ENCODE peak calls at places on chromosomes 4 and X, in eight cellular contexts. O, E, N, L, Z, Y, F and A are unnamed samples.

GRCh38 chrX:143095841-143096240 is 70.1 kb downstream of the SPANXN4 start:
- DNase-seq in O (no peak), E (no peak), N (no peak), L (no peak), Z (no peak), Y (no peak), F (no peak), A (no peak)

GRCh38 chr4:101277661-101278060 is 69.7 kb downstream of the PPP3CA start:
- DNase-seq in O (no peak), E (peak), N (peak), L (peak), Z (no peak), Y (no peak), F (no peak), A (no peak)

GRCh38 chr4:80252427-80252826 is 14.0 kb upstream of the FGF5 start:
- DNase-seq in O (no peak), E (no peak), N (no peak), L (no peak), Z (no peak), Y (no peak), F (no peak), A (no peak)

GRCh38 chr4:111960241-111960667 is 185.0 kb upstream of the FAM241A start:
- DNase-seq in O (no peak), E (peak), N (no peak), L (peak), Z (no peak), Y (no peak), F (peak), A (no peak)

GRCh38 chr4:25065901-25066610 is 35.3 kb upstream of the LGI2 start:
- DNase-seq in O (no peak), E (no peak), N (no peak), L (no peak), Z (no peak), Y (no peak), F (no peak), A (no peak)

GRCh38 chr4:130393246-130394041 is 1297.5 kb downstream of the C4orf33 start:
- DNase-seq in O (no peak), E (no peak), N (peak), L (no peak), Z (no peak), Y (no peak), F (no peak), A (no peak)

GRCh38 chr4:984336-985054 is 2.3 kb upstream of the IDUA start:
- DNase-seq in O (no peak), E (no peak), N (no peak), L (no peak), Z (no peak), Y (no peak), F (no peak), A (no peak)

GRCh38 chrX:130114141-130114561 is 3.9 kb upstream of the ELF4 start:
- DNase-seq in O (no peak), E (peak), N (peak), L (peak), Z (no peak), Y (no peak), F (no peak), A (no peak)

GRCh38 chr4:148397006-148397673 is 45.1 kb downstream of the NR3C2 start:
- DNase-seq in O (no peak), E (no peak), N (no peak), L (no peak), Z (no peak), Y (no peak), F (no peak), A (no peak)

GRCh38 chrX:54067741-54068140 is 23.5 kb upstream of the PHF8 start:
- DNase-seq in O (no peak), E (no peak), N (no peak), L (no peak), Z (no peak), Y (no peak), F (no peak), A (no peak)

GRCh38 chr4:67167849-67168248 is 377.5 kb downstream of the CENPC start:
- DNase-seq in O (no peak), E (peak), N (no peak), L (no peak), Z (no peak), Y (no peak), F (no peak), A (no peak)

GRCh38 chr4:142846729-142847606 is 867 bp upstream of the INPP4B start:
- DNase-seq in O (no peak), E (peak), N (no peak), L (peak), Z (no peak), Y (peak), F (peak), A (no peak)

GRCh38 chr4:91114386-91114785 is 987.2 kb downstream of the CCSER1 start:
- DNase-seq in O (no peak), E (no peak), N (no peak), L (no peak), Z (no peak), Y (no peak), F (no peak), A (no peak)

GRCh38 chrX:154327026-154327820 is 31.6 kb downstream of the TKTL1 start:
- DNase-seq in O (no peak), E (no peak), N (no peak), L (no peak), Z (no peak), Y (no peak), F (no peak), A (no peak)

GRCh38 chr4:26802790-26803189 is 57.9 kb upstream of the STIM2 start:
- DNase-seq in O (no peak), E (no peak), N (no peak), L (no peak), Z (no peak), Y (no peak), F (no peak), A (no peak)

GRCh38 chrX:150483576-150483975 is 84.8 kb upstream of the MTM1 start:
- DNase-seq in O (no peak), E (no peak), N (no peak), L (no peak), Z (no peak), Y (no peak), F (no peak), A (no peak)

GRCh38 chr4:113469023-113469390 is 292.5 kb downstream of the CAMK2D start:
- DNase-seq in O (no peak), E (peak), N (peak), L (no peak), Z (no peak), Y (no peak), F (no peak), A (no peak)

GRCh38 chr4:62912531-62912930 is 1496.7 kb downstream of the TECRL start:
- DNase-seq in O (no peak), E (no peak), N (no peak), L (no peak), Z (no peak), Y (no peak), F (no peak), A (no peak)

GRCh38 chr4:72019688-72020087 is 12.1 kb upstream of the NPFFR2 start:
- DNase-seq in O (no peak), E (no peak), N (no peak), L (no peak), Z (no peak), Y (no peak), F (no peak), A (no peak)

GRCh38 chr4:12949719-12950118 is 534.4 kb downstream of the RAB28 start:
- DNase-seq in O (no peak), E (no peak), N (no peak), L (no peak), Z (no peak), Y (no peak), F (no peak), A (no peak)

GRCh38 chr4:121380448-121381147 is at the start of gene QRFPR:
- DNase-seq in O (no peak), E (peak), N (no peak), L (peak), Z (no peak), Y (peak), F (no peak), A (no peak)

GRCh38 chr4:183504930-183505555 is at the start of gene ING2:
- DNase-seq in O (peak), E (peak), N (no peak), L (peak), Z (peak), Y (no peak), F (peak), A (no peak)

DNA sequence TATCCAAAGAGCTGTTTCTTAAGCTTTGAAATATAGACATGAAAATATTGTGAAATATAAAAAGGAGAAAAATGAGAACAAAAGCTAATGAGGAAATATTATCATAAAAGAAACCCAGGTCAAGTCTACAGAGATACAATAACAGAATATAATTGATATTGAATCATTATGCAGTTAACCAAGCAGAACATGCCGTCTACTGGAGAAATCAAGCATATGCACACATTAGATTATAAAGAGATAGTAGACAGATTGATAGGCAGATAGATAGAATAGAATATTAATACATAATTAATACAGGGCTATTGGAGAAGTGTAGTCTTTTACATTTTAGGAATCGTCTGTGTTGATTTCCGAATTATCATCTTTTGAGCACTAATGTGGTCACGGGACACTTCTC is 208.5 kb downstream of the EPHA5 start:
- DNase-seq in O (no peak), E (no peak), N (no peak), L (no peak), Z (no peak), Y (no peak), F (no peak), A (no peak)
- TF ChIP-seq CTCF in O (no peak), E (no peak), N (no peak), L (peak), Z (no peak), Y (no peak), F (no peak), A (no peak)

GRCh38 chrX:30280428-30280827 is 28.8 kb downstream of the NR0B1 start:
- DNase-seq in O (no peak), E (no peak), N (no peak), L (no peak), Z (no peak), Y (no peak), F (no peak), A (no peak)

GRCh38 chrX:30278365-30278764 is 30.8 kb downstream of the NR0B1 start:
- DNase-seq in O (no peak), E (peak), N (peak), L (peak), Z (no peak), Y (no peak), F (no peak), A (no peak)

GRCh38 chrX:30270639-30271038 is 23.7 kb downstream of the MAGEB1 start:
- DNase-seq in O (no peak), E (no peak), N (no peak), L (no peak), Z (no peak), Y (no peak), F (no peak), A (no peak)

DNA sequence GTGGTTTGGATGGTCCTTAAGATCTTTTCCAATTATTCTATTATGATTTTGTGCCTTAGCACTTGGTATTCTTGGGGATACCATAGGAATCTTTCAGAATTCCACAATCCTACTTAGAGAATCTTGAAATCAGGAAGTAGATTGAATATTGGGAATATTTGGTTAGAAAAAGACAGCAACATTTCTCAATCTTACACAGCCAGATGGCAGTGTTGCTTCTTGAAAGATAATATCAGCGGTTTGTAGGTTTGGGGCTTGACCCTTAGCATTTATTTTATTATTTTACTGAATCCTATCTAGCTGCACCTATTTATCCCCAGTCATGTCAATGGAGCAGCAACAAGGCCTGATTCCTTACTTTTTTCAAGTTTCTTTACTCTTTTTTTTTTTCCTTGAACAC is 28.6 kb downstream of the MAGEB1 start:
- DNase-seq in O (no peak), E (peak), N (peak), L (peak), Z (no peak), Y (no peak), F (no peak), A (no peak)
- TF ChIP-seq CTCF in O (peak), E (peak), N (peak), L (peak), Z (no peak), Y (no peak), F (no peak), A (peak)

DNA sequence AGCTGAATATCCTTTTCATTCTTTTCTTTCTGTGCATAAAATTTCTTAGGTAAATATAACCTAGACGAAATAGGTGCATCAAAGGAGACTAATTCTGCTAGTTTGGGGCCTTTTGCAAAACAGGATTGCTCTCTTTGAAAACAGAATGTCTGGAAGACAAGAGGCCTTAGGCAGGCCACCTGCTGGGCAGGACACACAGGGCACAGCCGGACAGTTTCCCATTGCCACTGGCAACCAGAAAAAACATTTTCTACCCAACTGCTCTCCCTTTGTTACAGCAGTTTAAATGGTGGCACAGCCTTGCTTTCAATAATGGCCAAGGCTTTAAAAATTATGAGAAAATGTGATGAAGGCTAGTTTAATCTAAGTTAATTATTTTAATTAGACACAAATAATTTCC is 600.5 kb downstream of the SPRY1 start:
- DNase-seq in O (no peak), E (no peak), N (no peak), L (no peak), Z (no peak), Y (no peak), F (no peak), A (no peak)
- TF ChIP-seq CTCF in O (no peak), E (no peak), N (no peak), L (no peak), Z (no peak), Y (no peak), F (no peak), A (no peak)

GRCh38 chr4:2102045-2102883 is 43.1 kb downstream of the NAT8L start:
- DNase-seq in O (no peak), E (no peak), N (no peak), L (no peak), Z (no peak), Y (no peak), F (no peak), A (peak)
- TF ChIP-seq CTCF in O (no peak), E (no peak), N (no peak), L (no peak), Z (no peak), Y (no peak), F (no peak), A (no peak)

DNA sequence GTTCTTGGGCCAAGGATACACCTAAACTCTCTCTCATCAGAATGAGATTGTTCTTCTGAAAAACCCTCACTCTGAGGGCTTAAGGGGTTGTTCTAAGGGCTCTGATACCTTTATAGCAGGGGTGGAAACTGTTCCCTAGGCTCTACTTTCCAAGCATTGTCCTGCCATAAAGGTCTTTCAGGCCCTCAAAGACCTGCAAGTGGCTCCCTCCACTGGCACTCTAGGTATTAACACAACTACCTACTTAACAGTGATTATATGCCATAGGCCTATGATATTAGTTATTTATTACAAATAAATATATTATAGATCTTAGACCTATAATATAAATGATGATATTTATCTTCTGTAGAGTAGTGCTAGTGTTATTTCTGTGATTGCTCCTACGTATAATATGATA is 473.7 kb upstream of the RPS6KA3 start:
- DNase-seq in O (no peak), E (no peak), N (no peak), L (no peak), Z (no peak), Y (peak), F (no peak), A (no peak)
- TF ChIP-seq CTCF in O (no peak), E (no peak), N (no peak), L (no peak), Z (no peak), Y (no peak), F (no peak), A (no peak)

DNA sequence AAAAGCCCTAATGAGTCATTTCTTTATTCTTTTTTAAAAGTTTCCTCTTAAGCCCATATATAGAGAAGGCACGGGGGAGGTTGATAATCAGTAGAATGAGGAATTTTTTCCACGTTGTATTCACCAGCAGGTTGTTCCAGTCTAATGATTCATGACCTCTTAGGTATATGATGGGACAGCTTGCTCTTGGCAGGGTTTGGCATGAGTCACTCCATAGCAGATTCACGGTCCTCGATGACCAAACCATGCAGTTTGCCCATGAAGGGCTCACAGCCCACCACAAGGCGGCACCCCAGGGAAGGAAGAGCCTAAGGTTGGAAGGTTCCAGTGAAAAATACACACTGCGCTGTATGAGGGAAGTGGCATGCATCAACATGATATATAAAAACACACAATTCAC is 623.8 kb upstream of the DIPK2B start:
- DNase-seq in O (no peak), E (peak), N (peak), L (peak), Z (no peak), Y (peak), F (no peak), A (no peak)
- TF ChIP-seq CTCF in O (peak), E (peak), N (peak), L (peak), Z (peak), Y (no peak), F (no peak), A (peak)

GRCh38 chrX:123291623-123292022 is 107.5 kb downstream of the GRIA3 start:
- DNase-seq in O (no peak), E (no peak), N (no peak), L (no peak), Z (no peak), Y (no peak), F (no peak), A (no peak)
- TF ChIP-seq CTCF in O (no peak), E (no peak), N (no peak), L (no peak), Z (no peak), Y (no peak), F (no peak), A (no peak)

GRCh38 chr4:76782837-76783236 is 115.1 kb downstream of the SOWAHB start:
- DNase-seq in O (no peak), E (peak), N (peak), L (peak), Z (no peak), Y (no peak), F (no peak), A (no peak)

GRCh38 chr4:76781698-76782595 is 116.0 kb downstream of the SOWAHB start:
- DNase-seq in O (no peak), E (peak), N (peak), L (peak), Z (no peak), Y (no peak), F (peak), A (no peak)

GRCh38 chr4:76780781-76781697 is 116.9 kb downstream of the SOWAHB start:
- DNase-seq in O (no peak), E (no peak), N (no peak), L (no peak), Z (no peak), Y (no peak), F (no peak), A (no peak)

GRCh38 chr4:76783836-76784235 is 114.1 kb downstream of the SOWAHB start:
- DNase-seq in O (no peak), E (no peak), N (no peak), L (no peak), Z (no peak), Y (no peak), F (no peak), A (no peak)

GRCh38 chr4:76784237-76784636 is 113.7 kb downstream of the SOWAHB start:
- DNase-seq in O (no peak), E (no peak), N (no peak), L (no peak), Z (no peak), Y (peak), F (no peak), A (no peak)
- TF ChIP-seq CTCF in O (no peak), E (no peak), N (peak), L (peak), Z (no peak), Y (no peak), F (no peak), A (no peak)

DNA sequence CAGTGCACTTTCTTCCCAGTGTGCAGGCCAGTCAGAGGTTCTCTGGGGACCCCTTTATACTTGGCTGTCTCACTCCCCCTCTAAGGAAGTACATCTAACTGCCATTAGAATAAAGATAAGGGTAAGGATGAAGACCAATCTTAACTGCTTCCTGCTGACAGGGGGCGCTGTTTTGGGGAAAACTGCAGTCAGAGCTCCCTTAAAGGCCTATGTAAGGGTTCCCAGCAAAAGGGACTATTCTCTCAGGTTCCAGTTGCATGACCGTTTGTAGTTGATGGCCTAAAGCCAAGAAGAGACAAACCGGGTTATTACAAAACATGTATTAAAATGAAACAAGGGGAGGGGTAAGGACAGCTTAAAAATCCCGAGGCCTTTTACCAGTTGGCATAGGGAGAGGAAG is 115.6 kb upstream of the SPIN4 start:
- DNase-seq in O (no peak), E (no peak), N (no peak), L (no peak), Z (no peak), Y (no peak), F (no peak), A (no peak)
- TF ChIP-seq CTCF in O (no peak), E (no peak), N (no peak), L (peak), Z (no peak), Y (no peak), F (no peak), A (no peak)